ENCODE peak calls at places on chromosome 13, in four cellular contexts. One of them, this sample, is unnamed.

GRCh38 chr13:105202384-105202783 is 1333.1 kb downstream of the EFNB2 start:
- DNase-seq in fibroblast of mammary gland: peak
- DNase-seq in upper lobe of left lung: no peak
- DNase-seq in CD8-positive, alpha-beta T cell: no peak
- DNase-seq in this sample: no peak

GRCh38 chr13:90103099-90103784 is 1244.2 kb upstream of the MIR17HG start:
- DNase-seq in fibroblast of mammary gland: no peak
- DNase-seq in upper lobe of left lung: no peak
- DNase-seq in CD8-positive, alpha-beta T cell: no peak
- DNase-seq in this sample: no peak

GRCh38 chr13:76316998-76317527 is 569.1 kb downstream of the KCTD12 start:
- DNase-seq in CD8-positive, alpha-beta T cell: no peak
- DNase-seq in upper lobe of left lung: no peak
- DNase-seq in fibroblast of mammary gland: no peak
- DNase-seq in this sample: no peak

GRCh38 chr13:30895773-30896172 is 10.3 kb upstream of the MEDAG start:
- DNase-seq in CD8-positive, alpha-beta T cell: no peak
- DNase-seq in upper lobe of left lung: no peak
- DNase-seq in fibroblast of mammary gland: peak
- DNase-seq in this sample: no peak

GRCh38 chr13:36476661-36477060 is 44.4 kb downstream of the CCNA1 start:
- DNase-seq in upper lobe of left lung: no peak
- DNase-seq in fibroblast of mammary gland: no peak
- DNase-seq in CD8-positive, alpha-beta T cell: no peak
- DNase-seq in this sample: no peak

GRCh38 chr13:78595819-78596700 is 7.3 kb downstream of the POU4F1 start:
- DNase-seq in upper lobe of left lung: no peak
- DNase-seq in CD8-positive, alpha-beta T cell: no peak
- DNase-seq in fibroblast of mammary gland: no peak
- DNase-seq in this sample: no peak

GRCh38 chr13:107252428-107252827 is 684.5 kb upstream of the ARGLU1 start:
- DNase-seq in CD8-positive, alpha-beta T cell: no peak
- DNase-seq in upper lobe of left lung: no peak
- DNase-seq in fibroblast of mammary gland: no peak
- DNase-seq in this sample: no peak

GRCh38 chr13:77372275-77372674 is 45.4 kb upstream of the MYCBP2 start:
- DNase-seq in CD8-positive, alpha-beta T cell: no peak
- DNase-seq in upper lobe of left lung: no peak
- DNase-seq in fibroblast of mammary gland: peak
- DNase-seq in this sample: no peak

GRCh38 chr13:109941221-109941620 is 154.8 kb upstream of the IRS2 start:
- DNase-seq in CD8-positive, alpha-beta T cell: no peak
- DNase-seq in upper lobe of left lung: no peak
- DNase-seq in fibroblast of mammary gland: no peak
- DNase-seq in this sample: no peak
- TF ChIP-seq CTCF in CD8-positive, alpha-beta T cell: no peak
- TF ChIP-seq CTCF in upper lobe of left lung: no peak
- TF ChIP-seq CTCF in fibroblast of mammary gland: no peak
- TF ChIP-seq CTCF in this sample: no peak

DNA sequence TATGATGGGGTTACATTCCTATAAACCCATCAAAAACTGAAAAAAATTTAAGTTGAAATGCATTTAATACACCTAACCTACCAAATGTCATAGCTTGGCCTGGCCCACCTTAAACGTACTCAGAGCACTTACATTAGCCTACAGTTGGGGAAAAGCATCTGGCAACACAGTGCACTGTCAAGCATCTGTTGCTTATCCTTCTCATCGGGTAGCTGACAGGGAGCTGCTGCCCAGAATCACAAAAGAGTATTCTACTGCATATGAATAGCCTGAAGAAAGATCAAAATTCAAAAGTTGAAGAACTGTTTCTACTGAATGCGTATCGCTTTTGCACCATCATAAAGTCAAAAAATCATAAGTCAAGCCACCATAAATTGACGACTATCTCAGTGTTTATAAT is 2134.4 kb downstream of the PCDH9 start:
- DNase-seq in fibroblast of mammary gland: no peak
- DNase-seq in upper lobe of left lung: no peak
- DNase-seq in CD8-positive, alpha-beta T cell: no peak
- DNase-seq in this sample: no peak
- TF ChIP-seq CTCF in fibroblast of mammary gland: no peak
- TF ChIP-seq CTCF in upper lobe of left lung: no peak
- TF ChIP-seq CTCF in CD8-positive, alpha-beta T cell: no peak
- TF ChIP-seq CTCF in this sample: no peak

DNA sequence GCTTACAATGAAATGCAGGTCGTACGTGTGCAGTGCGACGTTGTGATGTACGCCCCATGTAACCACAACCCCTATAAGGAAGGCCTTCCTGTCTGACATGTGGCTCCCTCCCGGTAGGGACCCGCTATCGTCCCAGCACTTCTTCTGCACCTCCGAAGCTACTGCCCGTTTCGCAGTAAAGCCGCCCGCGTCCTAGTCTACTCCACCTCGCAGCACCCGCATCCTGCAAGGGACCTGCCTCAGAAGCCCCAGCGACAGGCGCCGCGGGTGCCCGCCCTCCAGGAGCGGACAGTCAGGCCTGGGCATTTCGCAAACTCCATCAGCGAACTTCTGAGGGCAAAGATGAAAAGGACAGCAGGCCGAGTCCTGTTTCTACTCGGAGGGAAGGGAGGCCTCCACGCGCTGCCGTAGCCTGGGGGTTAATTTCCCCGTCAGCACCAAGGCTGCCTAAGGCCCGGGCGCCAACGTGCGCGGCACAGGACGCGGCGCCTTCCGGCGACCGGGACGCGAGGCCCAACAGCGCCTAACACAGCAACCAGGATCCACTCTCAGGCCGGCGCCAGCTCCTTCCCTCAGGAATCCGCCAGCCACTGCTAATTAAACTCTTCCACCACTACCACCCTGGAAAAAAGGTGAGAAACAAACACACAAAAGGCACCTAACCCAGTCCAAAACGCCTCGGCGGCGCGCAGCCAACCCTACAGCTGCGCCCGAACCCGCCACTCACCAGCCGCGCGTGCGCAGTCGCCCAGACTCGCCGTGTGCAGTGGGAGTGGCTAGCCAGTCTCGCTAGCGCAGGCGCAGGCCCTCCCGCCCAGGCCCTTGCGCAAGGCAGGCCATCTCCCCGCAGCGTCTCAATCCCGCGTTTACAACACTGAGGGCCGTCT is at the start of gene EEF1AKMT1:
- DNase-seq in upper lobe of left lung: peak
- DNase-seq in CD8-positive, alpha-beta T cell: peak
- DNase-seq in fibroblast of mammary gland: peak
- DNase-seq in this sample: peak
- TF ChIP-seq CTCF in upper lobe of left lung: no peak
- TF ChIP-seq CTCF in CD8-positive, alpha-beta T cell: no peak
- TF ChIP-seq CTCF in fibroblast of mammary gland: no peak
- TF ChIP-seq CTCF in this sample: peak

GRCh38 chr13:43307921-43308433 is 284.6 kb downstream of the DNAJC15 start:
- DNase-seq in fibroblast of mammary gland: peak
- DNase-seq in CD8-positive, alpha-beta T cell: no peak
- DNase-seq in upper lobe of left lung: peak
- DNase-seq in this sample: no peak
- TF ChIP-seq CTCF in fibroblast of mammary gland: peak
- TF ChIP-seq CTCF in CD8-positive, alpha-beta T cell: no peak
- TF ChIP-seq CTCF in upper lobe of left lung: no peak
- TF ChIP-seq CTCF in this sample: no peak

DNA sequence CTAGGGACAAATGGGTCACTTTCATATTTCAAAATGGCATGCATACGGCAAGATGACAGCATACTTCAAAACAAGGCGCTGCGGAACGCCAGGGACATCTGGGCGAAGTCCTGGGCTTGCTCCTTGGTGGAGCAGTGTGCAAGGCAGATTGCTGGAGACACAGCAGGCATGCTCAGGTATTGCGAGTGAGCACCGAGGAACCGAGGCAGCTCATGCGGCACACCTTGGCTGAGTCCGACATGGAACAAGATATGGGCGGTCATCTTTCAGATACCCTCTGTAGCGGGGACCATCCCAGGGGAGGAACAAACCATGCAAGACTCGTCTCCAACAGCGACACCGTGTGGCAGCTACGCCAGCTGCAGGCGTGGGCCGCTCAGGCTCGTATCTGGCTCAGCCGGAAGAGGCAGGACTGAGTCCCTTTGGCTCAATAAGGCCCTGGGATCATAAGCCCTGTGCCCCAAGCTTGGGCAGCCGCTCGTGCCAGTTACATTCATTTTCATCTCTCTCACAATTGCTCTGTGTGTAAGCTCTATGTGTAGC is 112.4 kb downstream of the NUFIP1 start:
- DNase-seq in CD8-positive, alpha-beta T cell: no peak
- DNase-seq in fibroblast of mammary gland: peak
- DNase-seq in upper lobe of left lung: no peak
- DNase-seq in this sample: peak
- TF ChIP-seq CTCF in CD8-positive, alpha-beta T cell: no peak
- TF ChIP-seq CTCF in fibroblast of mammary gland: peak
- TF ChIP-seq CTCF in upper lobe of left lung: no peak
- TF ChIP-seq CTCF in this sample: peak

GRCh38 chr13:46553886-46554855 is 1.2 kb downstream of the LRCH1 start:
- DNase-seq in CD8-positive, alpha-beta T cell: peak
- DNase-seq in fibroblast of mammary gland: peak
- DNase-seq in upper lobe of left lung: peak
- DNase-seq in this sample: peak
- TF ChIP-seq CTCF in CD8-positive, alpha-beta T cell: no peak
- TF ChIP-seq CTCF in fibroblast of mammary gland: peak
- TF ChIP-seq CTCF in upper lobe of left lung: peak
- TF ChIP-seq CTCF in this sample: peak

DNA sequence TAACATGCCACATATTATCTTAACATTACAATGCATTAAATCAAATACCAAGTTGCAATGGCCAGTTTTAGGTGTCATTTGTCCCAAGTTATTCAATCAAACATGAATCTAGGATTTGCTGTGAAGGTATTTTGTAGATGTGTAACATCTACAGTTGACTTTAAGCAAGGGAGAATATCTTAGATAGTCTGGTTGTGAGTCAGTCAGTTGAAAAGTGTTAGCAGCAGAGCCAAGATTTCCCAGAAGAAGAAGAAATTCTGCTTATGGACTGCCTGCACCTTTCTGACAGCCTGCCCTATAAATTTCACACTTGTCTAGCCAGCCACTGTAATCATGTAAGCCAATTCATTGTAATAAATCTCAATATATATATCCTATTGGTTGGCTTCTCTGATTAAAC is 41.3 kb upstream of the INTS6 start:
- DNase-seq in upper lobe of left lung: no peak
- DNase-seq in fibroblast of mammary gland: peak
- DNase-seq in CD8-positive, alpha-beta T cell: no peak
- DNase-seq in this sample: no peak
- TF ChIP-seq CTCF in upper lobe of left lung: no peak
- TF ChIP-seq CTCF in fibroblast of mammary gland: no peak
- TF ChIP-seq CTCF in CD8-positive, alpha-beta T cell: no peak
- TF ChIP-seq CTCF in this sample: no peak

This sample was measured in neural crest cell.